ENCODE peak calls at places on chromosomes 6 and 20, in nine cellular contexts. One of them, this sample, is unnamed.

GRCh38 chr6:1384549-1385128 is 4.7 kb upstream of the FOXF2 start:
- DNase-seq in neural progenitor cell: peak; percentile 35
- DNase-seq in fibroblast of mammary gland: no peak
- DNase-seq in fibroblast of lung: no peak
- DNase-seq in left lung: peak; percentile 72
- DNase-seq in fibroblast of pulmonary artery: no peak
- DNase-seq in choroid plexus epithelial cell: no peak
- DNase-seq in A673: no peak
- DNase-seq in cardiac fibroblast: no peak
- DNase-seq in this sample: no peak

GRCh38 chr20:46970937-46971630 is 76.4 kb downstream of the EYA2 start:
- DNase-seq in neural progenitor cell: peak; percentile 87
- DNase-seq in cardiac fibroblast: peak; percentile 82
- DNase-seq in fibroblast of lung: peak; percentile 76
- DNase-seq in fibroblast of mammary gland: peak; percentile 84
- DNase-seq in fibroblast of pulmonary artery: peak; percentile 77
- DNase-seq in A673: peak; percentile 45
- DNase-seq in left lung: no peak
- DNase-seq in choroid plexus epithelial cell: peak; percentile 87
- DNase-seq in this sample: no peak

GRCh38 chr6:53464942-53465460 is 79.9 kb downstream of the GCLC start:
- DNase-seq in fibroblast of pulmonary artery: no peak
- DNase-seq in fibroblast of lung: no peak
- DNase-seq in choroid plexus epithelial cell: peak; percentile 43
- DNase-seq in fibroblast of mammary gland: peak; percentile 79
- DNase-seq in cardiac fibroblast: peak; percentile 20
- DNase-seq in A673: no peak
- DNase-seq in left lung: no peak
- DNase-seq in neural progenitor cell: no peak
- DNase-seq in this sample: no peak

GRCh38 chr6:157058574-157058973 is 264.7 kb downstream of the TMEM242 start:
- DNase-seq in fibroblast of lung: no peak
- DNase-seq in neural progenitor cell: no peak
- DNase-seq in choroid plexus epithelial cell: no peak
- DNase-seq in fibroblast of pulmonary artery: no peak
- DNase-seq in cardiac fibroblast: no peak
- DNase-seq in A673: no peak
- DNase-seq in left lung: no peak
- DNase-seq in fibroblast of mammary gland: no peak
- DNase-seq in this sample: no peak

GRCh38 chr20:32585011-32585518 is at the start of gene NOL4L:
- DNase-seq in left lung: no peak
- DNase-seq in fibroblast of pulmonary artery: no peak
- DNase-seq in cardiac fibroblast: no peak
- DNase-seq in fibroblast of lung: peak; percentile 32
- DNase-seq in fibroblast of mammary gland: peak; percentile 3
- DNase-seq in A673: peak; percentile 30
- DNase-seq in choroid plexus epithelial cell: peak; percentile 44
- DNase-seq in neural progenitor cell: peak; percentile 82
- DNase-seq in this sample: no peak

GRCh38 chr6:20095436-20095835 is 116.8 kb downstream of the MBOAT1 start:
- DNase-seq in fibroblast of mammary gland: no peak
- DNase-seq in left lung: no peak
- DNase-seq in cardiac fibroblast: no peak
- DNase-seq in fibroblast of lung: no peak
- DNase-seq in neural progenitor cell: no peak
- DNase-seq in choroid plexus epithelial cell: no peak
- DNase-seq in A673: no peak
- DNase-seq in fibroblast of pulmonary artery: no peak
- DNase-seq in this sample: no peak

GRCh38 chr20:53706511-53707031 is 112.9 kb upstream of the ZNF217 start:
- DNase-seq in cardiac fibroblast: peak; percentile 22
- DNase-seq in fibroblast of mammary gland: no peak
- DNase-seq in fibroblast of pulmonary artery: peak; percentile 47
- DNase-seq in neural progenitor cell: peak; percentile 38
- DNase-seq in left lung: no peak
- DNase-seq in A673: no peak
- DNase-seq in fibroblast of lung: peak; percentile 59
- DNase-seq in choroid plexus epithelial cell: peak; percentile 58
- DNase-seq in this sample: peak; percentile 83

GRCh38 chr6:156953125-156953477 is 175.9 kb downstream of the ARID1B start:
- DNase-seq in neural progenitor cell: no peak
- DNase-seq in cardiac fibroblast: no peak
- DNase-seq in fibroblast of mammary gland: no peak
- DNase-seq in fibroblast of pulmonary artery: peak; percentile 22
- DNase-seq in choroid plexus epithelial cell: no peak
- DNase-seq in left lung: no peak
- DNase-seq in fibroblast of lung: no peak
- DNase-seq in A673: peak; percentile 22
- DNase-seq in this sample: no peak

GRCh38 chr6:113856011-113856551 is 1.1 kb upstream of the MARCKS start:
- DNase-seq in cardiac fibroblast: peak; percentile 67
- DNase-seq in fibroblast of mammary gland: peak; percentile 49
- DNase-seq in choroid plexus epithelial cell: peak; percentile 76
- DNase-seq in left lung: no peak
- DNase-seq in neural progenitor cell: peak; percentile 53
- DNase-seq in fibroblast of pulmonary artery: peak; percentile 64
- DNase-seq in fibroblast of lung: peak; percentile 66
- DNase-seq in A673: peak; percentile 67
- DNase-seq in this sample: no peak

GRCh38 chr6:105258816-105259215 is 79.0 kb upstream of the POPDC3 start:
- DNase-seq in choroid plexus epithelial cell: no peak
- DNase-seq in fibroblast of pulmonary artery: peak; percentile 12
- DNase-seq in A673: no peak
- DNase-seq in neural progenitor cell: no peak
- DNase-seq in fibroblast of lung: peak; percentile 61
- DNase-seq in cardiac fibroblast: no peak
- DNase-seq in left lung: no peak
- DNase-seq in fibroblast of mammary gland: no peak
- DNase-seq in this sample: no peak

GRCh38 chr20:56995635-56996075 is 270.8 kb downstream of the BMP7 start:
- DNase-seq in fibroblast of lung: no peak
- DNase-seq in fibroblast of pulmonary artery: peak; percentile 3
- DNase-seq in left lung: peak; percentile 67
- DNase-seq in A673: peak; percentile 17
- DNase-seq in choroid plexus epithelial cell: peak; percentile 41
- DNase-seq in cardiac fibroblast: no peak
- DNase-seq in neural progenitor cell: peak; percentile 73
- DNase-seq in fibroblast of mammary gland: peak; percentile 2
- DNase-seq in this sample: no peak

GRCh38 chr6:70166088-70166958 is 136.6 kb downstream of the COL9A1 start:
- DNase-seq in A673: peak; percentile 83
- DNase-seq in choroid plexus epithelial cell: peak; percentile 62
- DNase-seq in fibroblast of lung: peak; percentile 17
- DNase-seq in cardiac fibroblast: peak; percentile 60
- DNase-seq in neural progenitor cell: peak; percentile 77
- DNase-seq in left lung: peak; percentile 72
- DNase-seq in fibroblast of pulmonary artery: peak; percentile 46
- DNase-seq in fibroblast of mammary gland: peak; percentile 38
- DNase-seq in this sample: no peak

GRCh38 chr6:166507380-166507779 is 79.1 kb downstream of the RAMACL start:
- DNase-seq in cardiac fibroblast: no peak
- DNase-seq in fibroblast of lung: no peak
- DNase-seq in left lung: no peak
- DNase-seq in choroid plexus epithelial cell: no peak
- DNase-seq in neural progenitor cell: no peak
- DNase-seq in fibroblast of pulmonary artery: no peak
- DNase-seq in fibroblast of mammary gland: no peak
- DNase-seq in A673: no peak
- DNase-seq in this sample: no peak

GRCh38 chr6:107560657-107561056 is 70.7 kb downstream of the SOBP start:
- DNase-seq in left lung: no peak
- DNase-seq in fibroblast of pulmonary artery: peak; percentile 52
- DNase-seq in fibroblast of lung: no peak
- DNase-seq in fibroblast of mammary gland: peak; percentile 49
- DNase-seq in neural progenitor cell: no peak
- DNase-seq in cardiac fibroblast: peak; percentile 20
- DNase-seq in choroid plexus epithelial cell: peak; percentile 40
- DNase-seq in A673: no peak
- DNase-seq in this sample: peak; percentile 10

GRCh38 chr20:53677447-53678314 is 84.0 kb upstream of the ZNF217 start:
- DNase-seq in fibroblast of pulmonary artery: peak; percentile 78
- DNase-seq in A673: peak; percentile 92
- DNase-seq in left lung: no peak
- DNase-seq in neural progenitor cell: peak; percentile 39
- DNase-seq in cardiac fibroblast: peak; percentile 50
- DNase-seq in fibroblast of mammary gland: no peak
- DNase-seq in fibroblast of lung: peak; percentile 56
- DNase-seq in choroid plexus epithelial cell: peak; percentile 71
- DNase-seq in this sample: peak; percentile 38

GRCh38 chr6:169212436-169212835 is 41.2 kb downstream of the THBS2 start:
- DNase-seq in fibroblast of pulmonary artery: peak; percentile 54
- DNase-seq in fibroblast of lung: no peak
- DNase-seq in left lung: no peak
- DNase-seq in neural progenitor cell: no peak
- DNase-seq in cardiac fibroblast: peak; percentile 30
- DNase-seq in A673: no peak
- DNase-seq in fibroblast of mammary gland: no peak
- DNase-seq in choroid plexus epithelial cell: peak; percentile 47
- DNase-seq in this sample: no peak

GRCh38 chr6:118776607-118777549 is 117.1 kb upstream of the ASF1A start:
- DNase-seq in left lung: no peak
- DNase-seq in cardiac fibroblast: peak; percentile 89
- DNase-seq in choroid plexus epithelial cell: peak; percentile 88
- DNase-seq in fibroblast of lung: peak; percentile 90
- DNase-seq in fibroblast of pulmonary artery: peak; percentile 84
- DNase-seq in neural progenitor cell: peak; percentile 61
- DNase-seq in fibroblast of mammary gland: peak; percentile 80
- DNase-seq in A673: peak; percentile 79
- DNase-seq in this sample: peak; percentile 53

GRCh38 chr6:56347526-56347925 is 100.1 kb upstream of the COL21A1 start:
- DNase-seq in left lung: no peak
- DNase-seq in fibroblast of mammary gland: peak; percentile 74
- DNase-seq in neural progenitor cell: no peak
- DNase-seq in cardiac fibroblast: peak; percentile 59
- DNase-seq in A673: no peak
- DNase-seq in fibroblast of lung: peak; percentile 73
- DNase-seq in fibroblast of pulmonary artery: no peak
- DNase-seq in choroid plexus epithelial cell: peak; percentile 29
- DNase-seq in this sample: no peak

GRCh38 chr6:169839898-169840631 is 88.6 kb downstream of the ERMARD start:
- DNase-seq in fibroblast of lung: no peak
- DNase-seq in A673: no peak
- DNase-seq in fibroblast of pulmonary artery: no peak
- DNase-seq in cardiac fibroblast: no peak
- DNase-seq in neural progenitor cell: no peak
- DNase-seq in fibroblast of mammary gland: no peak
- DNase-seq in choroid plexus epithelial cell: no peak
- DNase-seq in left lung: peak; percentile 56
- DNase-seq in this sample: no peak

GRCh38 chr6:84926756-84927155 is 162.4 kb upstream of the TBX18 start:
- DNase-seq in cardiac fibroblast: peak; percentile 70
- DNase-seq in left lung: no peak
- DNase-seq in neural progenitor cell: no peak
- DNase-seq in A673: no peak
- DNase-seq in fibroblast of pulmonary artery: no peak
- DNase-seq in choroid plexus epithelial cell: peak; percentile 52
- DNase-seq in fibroblast of lung: no peak
- DNase-seq in fibroblast of mammary gland: peak; percentile 70
- DNase-seq in this sample: no peak

GRCh38 chr6:35935469-35935868 is 14.6 kb upstream of the SRPK1 start:
- DNase-seq in fibroblast of lung: no peak
- DNase-seq in fibroblast of pulmonary artery: no peak
- DNase-seq in neural progenitor cell: no peak
- DNase-seq in cardiac fibroblast: no peak
- DNase-seq in A673: no peak
- DNase-seq in choroid plexus epithelial cell: no peak
- DNase-seq in fibroblast of mammary gland: no peak
- DNase-seq in left lung: no peak
- DNase-seq in this sample: no peak

GRCh38 chr6:27651371-27651732 is 178.4 kb upstream of the ZNF184 start:
- DNase-seq in fibroblast of lung: peak; percentile 53
- DNase-seq in neural progenitor cell: peak; percentile 66
- DNase-seq in left lung: no peak
- DNase-seq in fibroblast of mammary gland: no peak
- DNase-seq in choroid plexus epithelial cell: no peak
- DNase-seq in A673: peak; percentile 59
- DNase-seq in cardiac fibroblast: peak; percentile 24
- DNase-seq in fibroblast of pulmonary artery: no peak
- DNase-seq in this sample: no peak
- H3K4me3 ChIP-seq in fibroblast of lung: no peak overlapping the region
- H3K4me3 ChIP-seq in neural progenitor cell: peak overlapping the region; percentile 59
- H3K4me3 ChIP-seq in left lung: no peak overlapping the region
- H3K4me3 ChIP-seq in fibroblast of mammary gland: peak overlapping the region; percentile 27
- H3K4me3 ChIP-seq in choroid plexus epithelial cell: no peak overlapping the region
- H3K4me3 ChIP-seq in A673: peak overlapping the region; percentile 33
- H3K4me3 ChIP-seq in cardiac fibroblast: no peak overlapping the region
- H3K4me3 ChIP-seq in fibroblast of pulmonary artery: no peak overlapping the region
- H3K4me3 ChIP-seq in this sample: no peak overlapping the region

GRCh38 chr20:37066168-37066567 is 29.6 kb downstream of the RBL1 start:
- DNase-seq in fibroblast of mammary gland: no peak
- DNase-seq in fibroblast of lung: no peak
- DNase-seq in cardiac fibroblast: no peak
- DNase-seq in choroid plexus epithelial cell: no peak
- DNase-seq in A673: no peak
- DNase-seq in left lung: no peak
- DNase-seq in neural progenitor cell: no peak
- DNase-seq in fibroblast of pulmonary artery: no peak
- DNase-seq in this sample: no peak
- TF ChIP-seq CTCF in fibroblast of mammary gland: no peak
- TF ChIP-seq CTCF in fibroblast of lung: no peak
- TF ChIP-seq CTCF in cardiac fibroblast: no peak
- TF ChIP-seq CTCF in choroid plexus epithelial cell: no peak
- TF ChIP-seq CTCF in A673: no peak
- TF ChIP-seq CTCF in left lung: no peak
- TF ChIP-seq CTCF in neural progenitor cell: no peak
- TF ChIP-seq CTCF in fibroblast of pulmonary artery: no peak
- TF ChIP-seq CTCF in this sample: no peak

GRCh38 chr20:25318471-25319240 is 70.8 kb downstream of the PYGB start:
- DNase-seq in choroid plexus epithelial cell: no peak
- DNase-seq in cardiac fibroblast: no peak
- DNase-seq in fibroblast of lung: no peak
- DNase-seq in fibroblast of mammary gland: no peak
- DNase-seq in fibroblast of pulmonary artery: no peak
- DNase-seq in A673: no peak
- DNase-seq in left lung: peak; percentile 72
- DNase-seq in neural progenitor cell: no peak
- DNase-seq in this sample: no peak
- H3K4me3 ChIP-seq in choroid plexus epithelial cell: no peak overlapping the region
- H3K4me3 ChIP-seq in cardiac fibroblast: no peak overlapping the region
- H3K4me3 ChIP-seq in fibroblast of lung: no peak overlapping the region
- H3K4me3 ChIP-seq in fibroblast of mammary gland: no peak overlapping the region
- H3K4me3 ChIP-seq in fibroblast of pulmonary artery: no peak overlapping the region
- H3K4me3 ChIP-seq in A673: no peak overlapping the region
- H3K4me3 ChIP-seq in left lung: no peak overlapping the region
- H3K4me3 ChIP-seq in neural progenitor cell: no peak overlapping the region
- H3K4me3 ChIP-seq in this sample: no peak overlapping the region

GRCh38 chr6:111884068-111884467 is 10.8 kb upstream of the FYN start:
- DNase-seq in fibroblast of mammary gland: no peak
- DNase-seq in fibroblast of pulmonary artery: no peak
- DNase-seq in fibroblast of lung: no peak
- DNase-seq in choroid plexus epithelial cell: no peak
- DNase-seq in neural progenitor cell: no peak
- DNase-seq in cardiac fibroblast: no peak
- DNase-seq in A673: no peak
- DNase-seq in left lung: no peak
- DNase-seq in this sample: no peak
- TF ChIP-seq CTCF in fibroblast of mammary gland: no peak
- TF ChIP-seq CTCF in fibroblast of pulmonary artery: no peak
- TF ChIP-seq CTCF in fibroblast of lung: no peak
- TF ChIP-seq CTCF in choroid plexus epithelial cell: no peak
- TF ChIP-seq CTCF in neural progenitor cell: no peak
- TF ChIP-seq CTCF in cardiac fibroblast: no peak
- TF ChIP-seq CTCF in A673: no peak
- TF ChIP-seq CTCF in left lung: no peak
- TF ChIP-seq CTCF in this sample: no peak